ENCODE peak calls at places on chromosome 19, in six cellular contexts. Z is adrenal gland; Q is HFF-Myc; B is uterus; C is Jurkat, Clone E6-1; J is endothelial cell of umbilical vein. P is an unnamed sample.

GRCh38 chr19:44820648-44821609 is 12.0 kb downstream of the BCAM start:
- DNase-seq in B (peak; percentile 65), Z (peak; percentile 59), C (no peak), J (peak; percentile 50), Q (no peak), P (peak; percentile 39)

GRCh38 chr19:44644391-44645016 is 794 bp downstream of the PVR start:
- DNase-seq in C (no peak), Z (peak; percentile 59), J (peak; percentile 55), Q (no peak), B (peak; percentile 34), P (peak; percentile 62)

GRCh38 chr19:54465367-54466109 is 2.0 kb upstream of the LENG9 start:
- DNase-seq in B (no peak), C (no peak), Z (peak; percentile 45), J (no peak), Q (no peak), P (no peak)

GRCh38 chr19:15091918-15092753 is 10.1 kb downstream of the OR1I1 start:
- DNase-seq in J (peak; percentile 58), B (peak; percentile 49), Q (peak; percentile 62), Z (peak; percentile 66), C (peak; percentile 77), P (peak; percentile 68)

GRCh38 chr19:17026041-17026658 is 460 bp downstream of the CPAMD8 start:
- DNase-seq in C (no peak), J (no peak), Q (no peak), B (no peak), Z (no peak), P (no peak)

GRCh38 chr19:51688665-51689571 is 4.2 kb upstream of the SPACA6 start:
- DNase-seq in B (peak; percentile 95), J (peak; percentile 92), C (no peak), Q (peak; percentile 66), Z (peak; percentile 94), P (peak; percentile 95)

GRCh38 chr19:11663162-11663561 is 65.9 kb downstream of the ZNF627 start:
- DNase-seq in Q (no peak), Z (no peak), C (no peak), J (no peak), B (no peak), P (no peak)

GRCh38 chr19:35357867-35358573 is at the start of gene FFAR3:
- DNase-seq in C (peak; percentile 22), Z (peak; percentile 41), J (no peak), Q (no peak), B (no peak), P (peak; percentile 64)

GRCh38 chr19:14337510-14337909 is 43.7 kb upstream of the ADGRE5 start:
- DNase-seq in C (peak; percentile 55), J (peak; percentile 35), B (no peak), Q (no peak), Z (no peak), P (peak; percentile 38)

GRCh38 chr19:52190679-52191293 is 934 bp downstream of the PPP2R1A start:
- DNase-seq in Q (no peak), Z (peak; percentile 71), C (no peak), B (no peak), J (no peak), P (peak; percentile 39)

GRCh38 chr19:55165952-55166529 is 372 bp downstream of the DNAAF3 start:
- DNase-seq in J (peak; percentile 66), C (no peak), B (peak; percentile 45), Q (no peak), Z (peak; percentile 83), P (peak; percentile 81)

GRCh38 chr19:7182489-7182888 is 111.7 kb downstream of the INSR start:
- DNase-seq in J (no peak), B (no peak), C (no peak), Q (no peak), Z (no peak), P (no peak)

GRCh38 chr19:4713384-4713951 is 10.2 kb downstream of the DPP9 start:
- DNase-seq in Z (peak; percentile 82), B (peak; percentile 87), J (peak; percentile 94), C (no peak), Q (peak; percentile 91), P (peak; percentile 99)

GRCh38 chr19:55647732-55648656 is at the start of gene CCDC106:
- DNase-seq in B (peak; percentile 78), J (peak; percentile 71), Z (peak; percentile 81), C (peak; percentile 57), Q (no peak), P (peak; percentile 70)

P was measured in lung microvascular endothelial cell.